ENCODE peak calls at places on chromosomes 3 and 15, in five cellular contexts. U is adrenal gland, G is body of pancreas, L is testis, E is Peyer's patch. S is an unnamed sample. For H3K4me1, the result is how much of the 10 kb centered on the place peaks cover.

GRCh38 chr3:190265795-190266194 is 56.5 kb downstream of the CLDN1 start:
- DNase-seq in G (peak), U (peak), L (no peak), E (no peak), S (no peak)

GRCh38 chr15:40340038-40340739 is 550 bp downstream of the CCDC9B start:
- DNase-seq in L (peak), U (peak), E (peak), G (peak), S (peak)

GRCh38 chr3:15051531-15051930 is 13.6 kb downstream of the MRPS25 start:
- DNase-seq in L (peak), U (peak), G (peak), E (peak), S (no peak)

GRCh38 chr3:161672478-161672877 is 175.9 kb downstream of the OTOL1 start:
- DNase-seq in L (no peak), G (no peak), E (no peak), U (no peak), S (no peak)

GRCh38 chr3:138673641-138674040 is 65.1 kb downstream of the FAIM start:
- DNase-seq in U (peak), G (no peak), E (no peak), L (no peak), S (no peak)

GRCh38 chr3:99972380-99973104 is 141.8 kb downstream of the FILIP1L start:
- DNase-seq in E (no peak), G (no peak), U (no peak), L (no peak), S (no peak)

GRCh38 chr3:17845026-17845425 is 102.6 kb upstream of the TBC1D5 start:
- DNase-seq in U (no peak), E (no peak), L (no peak), G (no peak), S (no peak)

GRCh38 chr15:78934063-78935023 is 10.5 kb downstream of the CTSH start:
- DNase-seq in G (no peak), U (no peak), L (peak), E (no peak), S (no peak)

GRCh38 chr3:15261274-15261673 is 55.2 kb downstream of the CAPN7 start:
- DNase-seq in U (no peak), G (no peak), L (no peak), E (no peak), S (no peak)

GRCh38 chr3:127970966-127971592 is 56.0 kb downstream of the KBTBD12 start:
- DNase-seq in E (no peak), U (peak), G (peak), L (peak), S (no peak)

GRCh38 chr3:36906504-36907149 is 38.2 kb downstream of the TRANK1 start:
- DNase-seq in G (no peak), L (no peak), U (no peak), E (no peak), S (no peak)

GRCh38 chr3:12194669-12195161 is 36.0 kb upstream of the TIMP4 start:
- DNase-seq in E (peak), G (no peak), U (no peak), L (no peak), S (no peak)

GRCh38 chr3:23710555-23710954 is 95.2 kb upstream of the UBE2E1 start:
- DNase-seq in G (peak), L (no peak), E (no peak), U (peak), S (peak)

GRCh38 chr3:191372122-191372521 is 41.8 kb upstream of the UTS2B start:
- DNase-seq in E (no peak), U (no peak), L (no peak), G (no peak), S (no peak)

GRCh38 chr3:160580938-160581337 is 15.6 kb upstream of the KPNA4 start:
- DNase-seq in L (no peak), U (no peak), E (no peak), G (no peak), S (no peak)

GRCh38 chr3:52053307-52054304 is 2.8 kb downstream of the DUSP7 start:
- DNase-seq in G (peak), U (no peak), L (peak), E (no peak), S (no peak)

GRCh38 chr3:41276191-41276590 is 76.9 kb downstream of the CTNNB1 start:
- DNase-seq in U (no peak), G (no peak), L (no peak), E (no peak), S (no peak)

GRCh38 chr15:79676621-79677020 is 220.2 kb downstream of the MTHFS start:
- DNase-seq in E (no peak), L (no peak), U (no peak), G (no peak), S (no peak)

GRCh38 chr15:89463113-89463512 is 33.3 kb downstream of the RHCG start:
- DNase-seq in G (peak), U (no peak), E (peak), L (no peak), S (no peak)

GRCh38 chr3:126515066-126515706 is 2.4 kb downstream of the UROC1 start:
- DNase-seq in L (no peak), E (peak), U (no peak), G (no peak), S (peak)

GRCh38 chr3:33184863-33185262 is 33.7 kb downstream of the SUSD5 start:
- DNase-seq in L (no peak), G (no peak), E (no peak), U (no peak), S (no peak)

GRCh38 chr3:87287025-87287424 is 10.6 kb upstream of the POU1F1 start:
- DNase-seq in L (no peak), E (no peak), G (no peak), U (no peak), S (no peak)

GRCh38 chr3:39144095-39144747 is 9.2 kb downstream of the CSRNP1 start:
- DNase-seq in E (peak), G (no peak), U (no peak), L (no peak), S (peak)

GRCh38 chr3:111610612-111611054 is 15.5 kb upstream of the ZBED2 start:
- DNase-seq in U (no peak), G (no peak), L (no peak), E (no peak), S (no peak)

GRCh38 chr15:78872972-78873795 is 494 bp downstream of the MORF4L1 start:
- DNase-seq in L (peak), U (peak), E (peak), G (peak), S (peak)

GRCh38 chr15:88284441-88285106 is 28.0 kb upstream of the NTRK3 start:
- DNase-seq in G (no peak), U (no peak), L (no peak), E (no peak), S (no peak)

GRCh38 chr3:32843504-32844321 is 25.9 kb downstream of the TRIM71 start:
- DNase-seq in G (no peak), L (no peak), E (no peak), U (no peak), S (no peak)

GRCh38 chr3:111253733-111254132 is 182.1 kb downstream of the NECTIN3 start:
- DNase-seq in U (no peak), L (no peak), G (no peak), E (no peak), S (no peak)

GRCh38 chr3:24454862-24455261 is 39.8 kb downstream of the THRB start:
- DNase-seq in E (no peak), U (no peak), G (no peak), L (no peak), S (no peak)

GRCh38 chr3:57151021-57151449 is 14.1 kb downstream of the IL17RD start:
- DNase-seq in G (no peak), L (no peak), U (no peak), E (no peak), S (no peak)

GRCh38 chr3:57992430-57993213 is 15.6 kb upstream of the FLNB start:
- DNase-seq in L (no peak), E (no peak), U (no peak), G (no peak), S (no peak)

GRCh38 chr3:63687569-63688233 is 35.2 kb downstream of the SNTN start:
- DNase-seq in U (no peak), G (no peak), L (no peak), E (no peak), S (no peak)

GRCh38 chr3:179068779-179069530 is 2.7 kb downstream of the ZMAT3 start:
- DNase-seq in G (no peak), U (no peak), E (no peak), L (no peak), S (no peak)

GRCh38 chr3:27357665-27358258 is 11.4 kb downstream of the NEK10 start:
- DNase-seq in U (peak), L (peak), E (no peak), G (peak), S (no peak)

GRCh38 chr3:168659015-168659414 is 563.3 kb upstream of the GOLIM4 start:
- DNase-seq in L (no peak), E (no peak), U (no peak), G (no peak), S (no peak)

GRCh38 chr15:74312445-74313007 is 54.9 kb downstream of the CYP11A1 start:
- DNase-seq in U (no peak), E (no peak), G (peak), L (no peak), S (no peak)

GRCh38 chr15:82919231-82919886 is 33.2 kb downstream of the HOMER2 start:
- DNase-seq in E (no peak), L (peak), G (peak), U (peak), S (no peak)

GRCh38 chr15:36612063-36612788 is 32.8 kb downstream of the CDIN1 start:
- DNase-seq in G (no peak), E (no peak), L (no peak), U (peak), S (no peak)

GRCh38 chr3:18902081-18902793 is 246.1 kb upstream of the KCNH8 start:
- DNase-seq in L (no peak), E (no peak), G (no peak), U (no peak), S (no peak)

DNA sequence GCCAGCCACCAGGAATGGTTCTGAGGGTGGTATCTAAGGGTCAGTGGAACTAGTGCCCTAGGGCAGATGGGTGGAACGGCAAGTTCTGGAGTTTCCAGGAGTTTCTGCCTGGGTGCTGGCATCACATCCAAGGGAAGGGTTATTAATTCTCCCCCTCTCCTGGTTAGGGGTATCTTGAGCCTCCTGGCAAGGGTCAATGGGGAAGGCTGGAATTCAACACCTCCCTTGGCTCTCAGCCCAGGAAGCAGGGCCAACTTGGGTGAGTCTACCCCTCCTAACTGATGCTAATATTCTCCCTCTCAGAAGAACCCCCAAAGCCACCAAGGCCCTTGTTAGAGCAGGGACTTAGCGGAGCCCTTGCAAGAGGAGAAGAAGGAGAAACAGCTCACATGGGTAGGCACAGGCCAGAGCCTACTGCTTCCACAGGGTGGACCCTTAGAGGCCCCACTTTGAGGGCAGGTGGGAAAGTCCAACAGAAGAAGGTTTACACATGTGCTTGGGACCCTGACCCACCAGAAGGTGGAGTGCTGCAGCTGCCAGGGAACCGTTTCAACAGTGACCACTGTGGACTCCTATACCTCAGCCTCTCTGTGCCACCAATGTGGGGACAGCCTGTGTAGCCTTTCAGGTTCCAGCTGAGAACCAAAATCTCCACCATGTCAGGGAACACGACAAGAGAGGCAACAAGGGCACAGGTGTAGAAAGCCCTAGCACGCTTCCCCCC is 3.3 kb downstream of the TMEM115 start:
- DNase-seq in U (no peak), G (no peak), L (no peak), E (no peak), S (no peak)
- TF ChIP-seq POLR2A in U (no peak), G (no peak), L (no peak), E (no peak), S (no peak)

GRCh38 chr3:69197455-69197854 is 75.1 kb upstream of the LMOD3 start:
- DNase-seq in E (no peak), L (no peak), G (no peak), U (no peak), S (no peak)

GRCh38 chr3:69197922-69198540 is 75.6 kb upstream of the LMOD3 start:
- DNase-seq in U (no peak), E (peak), G (no peak), L (no peak), S (no peak)

GRCh38 chr3:69200384-69201068 is 78.1 kb upstream of the LMOD3 start:
- DNase-seq in U (peak), E (peak), G (peak), L (peak), S (no peak)

GRCh38 chr3:69201658-69202057 is 79.3 kb upstream of the LMOD3 start:
- DNase-seq in G (no peak), E (peak), U (no peak), L (no peak), S (no peak)

GRCh38 chr3:69199942-69200341 is 77.5 kb upstream of the LMOD3 start:
- DNase-seq in G (no peak), E (no peak), L (no peak), U (no peak), S (no peak)
- H3K4me1 ChIP-seq in G (under half), E (under half), L (under half), U (under half), S (under half)

GRCh38 chr3:180987344-180987743 is 2.2 kb downstream of the DNAJC19 start:
- DNase-seq in U (no peak), L (no peak), G (no peak), E (no peak), S (no peak)

GRCh38 chr3:180990494-180990893 is 958 bp upstream of the DNAJC19 start:
- DNase-seq in U (no peak), G (no peak), E (no peak), L (no peak), S (no peak)

DNA sequence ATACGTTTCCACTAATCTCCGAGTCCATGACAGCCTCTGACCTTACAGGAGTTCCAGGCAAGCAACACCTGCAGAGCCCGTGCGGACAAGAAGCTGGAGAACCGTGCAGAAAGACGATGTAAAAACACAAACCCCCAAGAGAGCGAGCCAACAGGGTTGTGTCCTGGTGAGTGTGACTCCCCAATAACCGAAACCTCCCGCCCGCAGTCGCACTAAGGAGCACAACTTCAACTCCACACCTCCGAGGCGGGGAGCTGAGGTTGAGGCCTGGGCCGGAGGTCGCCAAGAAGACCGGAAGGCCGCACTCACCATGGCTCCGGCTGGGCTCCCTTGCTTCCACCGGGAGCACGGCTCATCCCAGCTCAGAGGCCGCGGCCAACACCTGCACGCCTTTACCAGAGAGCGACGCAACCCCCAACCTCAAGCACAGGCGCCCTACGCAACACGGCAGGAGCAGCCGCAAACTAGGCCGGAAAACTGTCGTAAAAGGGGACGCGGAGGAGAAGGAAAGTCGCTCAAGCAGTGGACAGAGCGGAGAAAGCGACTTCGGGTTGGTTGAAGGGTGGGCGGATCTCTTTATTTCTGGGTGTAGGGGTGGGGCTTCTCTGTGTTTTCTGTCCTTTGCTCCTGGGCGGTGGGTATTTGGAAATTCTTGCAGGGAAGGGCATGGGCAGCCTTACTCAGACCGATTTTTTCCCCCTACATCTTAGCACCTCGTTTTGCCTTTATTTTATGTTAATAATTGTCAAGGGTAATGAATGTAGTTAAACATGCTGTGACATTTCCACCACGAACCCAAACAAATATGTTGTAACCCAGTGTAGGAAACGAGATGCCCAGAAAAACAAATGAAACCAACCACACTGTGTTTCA is at the start of gene DNAJC19:
- DNase-seq in E (peak), L (peak), G (peak), U (peak), S (peak)
- TF ChIP-seq POLR2A in E (peak), L (peak), G (peak), U (peak), S (peak)

GRCh38 chr15:70857547-70858265 is 3.7 kb upstream of the LARP6 start:
- DNase-seq in U (no peak), L (no peak), G (no peak), E (no peak), S (no peak)
- H3K4me1 ChIP-seq in U (under half), L (under half), G (under half), E (under half), S (under half)

GRCh38 chr3:48503406-48504050 is 446 bp downstream of the SHISA5 start:
- DNase-seq in U (peak), G (peak), L (peak), E (no peak), S (peak)
- TF ChIP-seq POLR2A in U (no peak), G (no peak), L (no peak), E (no peak), S (no peak)

S was measured in sigmoid colon.